ENCODE peak calls at places on chromosome 9, in nine cellular contexts. Q is tibial artery, E is adrenal gland, K is OCI-LY7, I is coronary artery, Z is right lobe of liver, S is AG04450, A is cardiac muscle cell, D is A549. T is an unnamed sample.

GRCh38 chr9:105157178-105157583 is 87.3 kb upstream of the SLC44A1 start:
- DNase-seq in Q (peak), E (peak), K (peak), I (peak), Z (peak), S (peak), A (peak), D (peak), T (peak)

GRCh38 chr9:81292056-81292805 is 397.1 kb downstream of the TLE1 start:
- DNase-seq in Q (no peak), E (no peak), K (no peak), I (no peak), Z (no peak), S (no peak), A (no peak), D (no peak), T (no peak)

GRCh38 chr9:136829412-136829811 is 12.9 kb upstream of the AJM1 start:
- DNase-seq in Q (no peak), E (no peak), K (no peak), I (no peak), Z (no peak), S (no peak), A (no peak), D (no peak), T (no peak)

GRCh38 chr9:4490705-4491620 is 695 bp downstream of the SLC1A1 start:
- DNase-seq in Q (no peak), E (no peak), K (no peak), I (no peak), Z (peak), S (no peak), A (no peak), D (no peak), T (no peak)

GRCh38 chr9:91985692-91986091 is 35.7 kb upstream of the ROR2 start:
- DNase-seq in Q (no peak), E (no peak), K (no peak), I (no peak), Z (no peak), S (no peak), A (no peak), D (no peak), T (no peak)

GRCh38 chr9:92988215-92988731 is 41.0 kb downstream of the FGD3 start:
- DNase-seq in Q (no peak), E (no peak), K (no peak), I (no peak), Z (no peak), S (no peak), A (no peak), D (no peak), T (no peak)

GRCh38 chr9:129620669-129621295 is at the start of gene C9orf50:
- DNase-seq in Q (no peak), E (no peak), K (no peak), I (no peak), Z (no peak), S (no peak), A (no peak), D (no peak), T (no peak)

GRCh38 chr9:105816202-105816744 is 121.9 kb downstream of the TMEM38B start:
- DNase-seq in Q (no peak), E (no peak), K (no peak), I (no peak), Z (no peak), S (no peak), A (no peak), D (no peak), T (no peak)

GRCh38 chr9:16712800-16713199 is 157.7 kb downstream of the BNC2 start:
- DNase-seq in Q (no peak), E (no peak), K (no peak), I (no peak), Z (no peak), S (no peak), A (no peak), D (no peak), T (no peak)

GRCh38 chr9:92837191-92837590 is 40.6 kb downstream of the ZNF484 start:
- DNase-seq in Q (no peak), E (no peak), K (no peak), I (no peak), Z (no peak), S (no peak), A (no peak), D (no peak), T (no peak)

GRCh38 chr9:93219692-93220091 is 35.8 kb downstream of the WNK2 start:
- DNase-seq in Q (no peak), E (no peak), K (no peak), I (no peak), Z (no peak), S (no peak), A (no peak), D (no peak), T (no peak)

GRCh38 chr9:111909444-111909843 is 12.8 kb downstream of the UGCG start:
- DNase-seq in Q (no peak), E (no peak), K (no peak), I (no peak), Z (no peak), S (no peak), A (no peak), D (no peak), T (no peak)

GRCh38 chr9:86488794-86489193 is 134.6 kb upstream of the TUT7 start:
- DNase-seq in Q (no peak), E (no peak), K (no peak), I (no peak), Z (no peak), S (no peak), A (peak), D (no peak), T (no peak)

GRCh38 chr9:124079176-124079925 is 67.8 kb downstream of the LHX2 start:
- DNase-seq in Q (no peak), E (peak), K (no peak), I (no peak), Z (no peak), S (peak), A (peak), D (peak), T (peak)

GRCh38 chr9:91835632-91836031 is 114.4 kb downstream of the ROR2 start:
- DNase-seq in Q (peak), E (no peak), K (peak), I (no peak), Z (no peak), S (no peak), A (no peak), D (no peak), T (no peak)

GRCh38 chr9:36031774-36032565 is 4.7 kb upstream of the RECK start:
- DNase-seq in Q (no peak), E (no peak), K (no peak), I (no peak), Z (no peak), S (no peak), A (no peak), D (no peak), T (no peak)

GRCh38 chr9:36029765-36030528 is 6.8 kb upstream of the RECK start:
- DNase-seq in Q (no peak), E (no peak), K (no peak), I (no peak), Z (no peak), S (peak), A (no peak), D (peak), T (peak)

GRCh38 chr9:36030871-36031270 is 5.8 kb upstream of the RECK start:
- DNase-seq in Q (no peak), E (no peak), K (no peak), I (no peak), Z (no peak), S (no peak), A (no peak), D (no peak), T (no peak)

GRCh38 chr9:36025751-36026150 is 11.0 kb upstream of the RECK start:
- DNase-seq in Q (no peak), E (no peak), K (no peak), I (no peak), Z (no peak), S (no peak), A (no peak), D (no peak), T (no peak)

DNA sequence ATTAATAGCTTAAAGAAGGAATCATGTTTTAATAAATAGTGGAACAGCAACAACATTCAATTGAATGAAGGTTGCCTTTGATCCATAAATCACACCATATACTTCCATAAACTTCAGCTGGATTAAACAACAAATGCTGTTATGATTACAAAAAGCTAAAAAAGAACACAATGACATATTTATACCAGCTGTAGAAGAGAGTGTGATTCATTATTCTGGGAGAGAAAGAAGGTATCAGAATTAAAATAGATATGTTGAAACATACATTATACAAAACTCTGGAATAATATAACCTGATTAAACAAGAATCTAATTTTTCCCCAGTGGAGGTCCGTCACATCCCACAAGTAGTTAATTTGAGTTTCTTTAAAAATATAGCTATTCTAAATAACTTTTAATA is 7.5 kb upstream of the RECK start:
- DNase-seq in Q (no peak), E (no peak), K (no peak), I (no peak), Z (no peak), S (no peak), A (no peak), D (no peak), T (no peak)
- H3K27ac ChIP-seq in Q (peak), E (no peak), K (no peak), I (peak), Z (no peak), S (no peak), A (no peak), D (no peak), T (peak)

GRCh38 chr9:76521244-76521673 is 62.3 kb downstream of the GCNT1 start:
- DNase-seq in Q (no peak), E (no peak), K (no peak), I (no peak), Z (no peak), S (no peak), A (peak), D (no peak), T (no peak)
- H3K4me3 ChIP-seq in Q (no peak), E (no peak), K (no peak), I (no peak), Z (no peak), S (no peak), A (no peak), D (no peak), T (no peak)

GRCh38 chr9:36487482-36488321 is 85.0 kb upstream of the MELK start:
- DNase-seq in Q (peak), E (peak), K (peak), I (peak), Z (peak), S (peak), A (peak), D (peak), T (peak)
- TF ChIP-seq CTCF in Q (peak), E (peak), K (no peak), I (no peak), Z (peak), S (peak), A (no peak), D (no peak), T (no peak)

GRCh38 chr9:131475111-131475955 is 27.4 kb upstream of the POMT1 start:
- DNase-seq in Q (peak), E (no peak), K (no peak), I (peak), Z (no peak), S (no peak), A (no peak), D (no peak), T (no peak)
- H3K27ac ChIP-seq in Q (no peak), E (no peak), K (no peak), I (no peak), Z (no peak), S (no peak), A (peak), D (no peak), T (no peak)

T was measured in brain microvascular endothelial cell.